ENCODE peak calls at places on chromosomes 12 and 14, in nine cellular contexts. Z is stimulated activated CD4-positive, alpha-beta T cell treated with anti-CD3 and anti-CD28 coated beads, Interleukin-1b, Interleukin-23, amount 100 ng/mL, for 1 hour; T is NCI-H446; Q is ascending aorta; J is left ventricle myocardium superior; C is HuH-7.5; W is fibroblast of pulmonary artery; N is left colon; F is neural crest cell. I is an unnamed sample.
A peak's percentile ranks its signal among the peaks of the same experiment; 100 is the strongest.

GRCh38 chr12:10285919-10286318 is 21.8 kb upstream of the KLRD1 start:
- DNase-seq in Z (no peak), T (no peak), Q (no peak), J (no peak), C (no peak), W (no peak), N (no peak), F (no peak), I (peak; percentile 28)

GRCh38 chr14:93086441-93087055 is 29.2 kb downstream of the ITPK1 start:
- DNase-seq in Z (no peak), T (no peak), Q (no peak), J (peak; percentile 66), C (no peak), W (no peak), N (no peak), F (no peak), I (no peak)

GRCh38 chr14:68716698-68717097 is 76.2 kb downstream of the ZFP36L1 start:
- DNase-seq in Z (no peak), T (no peak), Q (no peak), J (no peak), C (no peak), W (no peak), N (peak; percentile 40), F (no peak), I (peak; percentile 56)

GRCh38 chr14:33676135-33676566 is 274.7 kb downstream of the EGLN3 start:
- DNase-seq in Z (no peak), T (no peak), Q (no peak), J (peak; percentile 37), C (peak; percentile 14), W (peak; percentile 58), N (no peak), F (peak; percentile 16), I (peak; percentile 17)

GRCh38 chr14:106286697-106287290 is 760.4 kb downstream of the TMEM121 start:
- DNase-seq in Z (no peak), T (no peak), Q (no peak), J (no peak), C (peak; percentile 18), W (no peak), N (no peak), F (no peak), I (no peak)

GRCh38 chr12:115598827-115599226 is 678.7 kb downstream of the MED13L start:
- DNase-seq in Z (no peak), T (no peak), Q (no peak), J (no peak), C (no peak), W (no peak), N (no peak), F (peak; percentile 14), I (peak; percentile 51)

GRCh38 chr14:26414103-26414502 is 183.7 kb downstream of the NOVA1 start:
- DNase-seq in Z (no peak), T (no peak), Q (no peak), J (no peak), C (no peak), W (no peak), N (no peak), F (no peak), I (no peak)

GRCh38 chr12:90211017-90211416 is 502.4 kb upstream of the ATP2B1 start:
- DNase-seq in Z (no peak), T (no peak), Q (no peak), J (no peak), C (no peak), W (peak; percentile 52), N (no peak), F (no peak), I (peak; percentile 14)

GRCh38 chr14:105281354-105282097 is 19.3 kb downstream of the BRF1 start:
- DNase-seq in Z (no peak), T (no peak), Q (no peak), J (no peak), C (peak; percentile 76), W (peak; percentile 74), N (no peak), F (peak; percentile 40), I (peak; percentile 49)

GRCh38 chr12:31234955-31235867 is 90.7 kb downstream of the SINHCAF start:
- DNase-seq in Z (no peak), T (no peak), Q (no peak), J (peak; percentile 59), C (peak; percentile 40), W (peak; percentile 51), N (no peak), F (peak; percentile 50), I (peak; percentile 65)

GRCh38 chr12:90407841-90408240 is 547.1 kb downstream of the CCER1 start:
- DNase-seq in Z (no peak), T (no peak), Q (no peak), J (no peak), C (no peak), W (peak; percentile 7), N (no peak), F (no peak), I (no peak)

GRCh38 chr12:121128908-121129704 is 3.6 kb upstream of the P2RX7 start:
- DNase-seq in Z (peak; percentile 57), T (peak; percentile 16), Q (peak; percentile 89), J (peak; percentile 84), C (no peak), W (peak; percentile 62), N (peak; percentile 84), F (peak; percentile 4), I (peak; percentile 73)

GRCh38 chr14:35402323-35403084 is 2.0 kb downstream of the NFKBIA start:
- DNase-seq in Z (no peak), T (no peak), Q (no peak), J (peak; percentile 44), C (no peak), W (peak; percentile 29), N (no peak), F (no peak), I (peak; percentile 77)

GRCh38 chr14:64388533-64389243 is 535 bp downstream of the MTHFD1 start:
- DNase-seq in Z (no peak), T (no peak), Q (no peak), J (peak; percentile 49), C (no peak), W (peak; percentile 13), N (peak; percentile 36), F (peak; percentile 23), I (peak; percentile 28)

GRCh38 chr12:46454981-46455380 is 82.4 kb upstream of the SLC38A2 start:
- DNase-seq in Z (no peak), T (no peak), Q (no peak), J (no peak), C (no peak), W (no peak), N (no peak), F (no peak), I (no peak)

GRCh38 chr12:48446372-48446771 is 26.0 kb upstream of the ANP32D start:
- DNase-seq in Z (no peak), T (no peak), Q (no peak), J (no peak), C (no peak), W (no peak), N (no peak), F (no peak), I (no peak)

GRCh38 chr12:9669534-9669933 is at the start of gene CLEC2D:
- DNase-seq in Z (no peak), T (no peak), Q (no peak), J (no peak), C (no peak), W (no peak), N (no peak), F (no peak), I (peak; percentile 46)

GRCh38 chr14:49484180-49484579 is 102.0 kb downstream of the RPS29 start:
- DNase-seq in Z (no peak), T (no peak), Q (no peak), J (no peak), C (no peak), W (no peak), N (no peak), F (no peak), I (no peak)

GRCh38 chr14:100715332-100715731 is 11.4 kb upstream of the DLK1 start:
- DNase-seq in Z (no peak), T (no peak), Q (no peak), J (no peak), C (no peak), W (no peak), N (no peak), F (no peak), I (no peak)